ENCODE peak calls at places on chromosome 11, in six cellular contexts. Q is T-cell, B is A549, D is iris pigment epithelial cell, C is cardiac fibroblast, H is HEK293T. Y is an unnamed sample.

GRCh38 chr11:43913829-43914380 is 28.5 kb upstream of the C11orf96 start:
- DNase-seq in Q (no peak), B (no peak), D (no peak), C (no peak), H (no peak), Y (no peak)

GRCh38 chr11:112290462-112290894 is 29.8 kb upstream of the PLET1 start:
- DNase-seq in Q (no peak), B (no peak), D (no peak), C (no peak), H (no peak), Y (no peak)

GRCh38 chr11:42077794-42078193 is 618.3 kb upstream of the LRRC4C start:
- DNase-seq in Q (no peak), B (no peak), D (no peak), C (no peak), H (no peak), Y (no peak)

GRCh38 chr11:86230196-86230813 is 14.2 kb upstream of the EED start:
- DNase-seq in Q (no peak), B (no peak), D (no peak), C (no peak), H (no peak), Y (no peak)

GRCh38 chr11:111225871-111226270 is 19.7 kb upstream of the POU2AF2 start:
- DNase-seq in Q (no peak), B (no peak), D (no peak), C (no peak), H (no peak), Y (no peak)

GRCh38 chr11:66317766-66318575 is 1.1 kb upstream of the CD248 start:
- DNase-seq in Q (peak; percentile 90), B (no peak), D (peak; percentile 94), C (peak; percentile 95), H (no peak), Y (peak; percentile 97)

GRCh38 chr11:112886707-112887370 is 74.4 kb upstream of the NCAM1 start:
- DNase-seq in Q (no peak), B (no peak), D (peak; percentile 54), C (peak; percentile 19), H (no peak), Y (no peak)

GRCh38 chr11:130314184-130314748 is 451 bp downstream of the ZBTB44 start:
- DNase-seq in Q (peak; percentile 48), B (peak; percentile 29), D (peak; percentile 38), C (peak; percentile 57), H (peak; percentile 66), Y (peak; percentile 7)

GRCh38 chr11:77819921-77820564 is 479 bp downstream of the RSF1 start:
- DNase-seq in Q (no peak), B (peak; percentile 39), D (peak; percentile 40), C (peak; percentile 33), H (peak; percentile 40), Y (peak; percentile 14)

GRCh38 chr11:57279131-57279530 is 42.1 kb upstream of the APLNR start:
- DNase-seq in Q (no peak), B (no peak), D (peak; percentile 74), C (peak; percentile 74), H (no peak), Y (peak; percentile 68)

GRCh38 chr11:125679397-125679796 is 1.2 kb downstream of the ACRV1 start:
- DNase-seq in Q (no peak), B (no peak), D (no peak), C (peak; percentile 3), H (no peak), Y (peak; percentile 5)

GRCh38 chr11:106446961-106447360 is 369.5 kb downstream of the AASDHPPT start:
- DNase-seq in Q (no peak), B (no peak), D (no peak), C (no peak), H (no peak), Y (no peak)

GRCh38 chr11:129701706-129702105 is 113.9 kb upstream of the TMEM45B start:
- DNase-seq in Q (no peak), B (no peak), D (no peak), C (no peak), H (no peak), Y (no peak)

GRCh38 chr11:83827940-83828554 is 541.9 kb upstream of the CCDC90B start:
- DNase-seq in Q (no peak), B (peak; percentile 15), D (peak; percentile 45), C (peak; percentile 53), H (peak; percentile 30), Y (peak; percentile 57)

GRCh38 chr11:76248210-76248609 is 41.9 kb upstream of the WNT11 start:
- DNase-seq in Q (no peak), B (peak; percentile 52), D (peak; percentile 12), C (no peak), H (peak; percentile 30), Y (peak; percentile 33)

GRCh38 chr11:1501421-1502167 is 15.0 kb upstream of the MOB2 start:
- DNase-seq in Q (no peak), B (no peak), D (no peak), C (no peak), H (no peak), Y (no peak)

GRCh38 chr11:70473873-70474690 is 75.8 kb downstream of the CTTN start:
- DNase-seq in Q (no peak), B (no peak), D (no peak), C (no peak), H (no peak), Y (no peak)

GRCh38 chr11:128692750-128693578 is 908 bp upstream of the FLI1 start:
- DNase-seq in Q (no peak), B (no peak), D (peak; percentile 68), C (peak; percentile 73), H (no peak), Y (peak; percentile 27)

GRCh38 chr11:3865388-3866193 is 10.1 kb downstream of the STIM1 start:
- DNase-seq in Q (no peak), B (no peak), D (peak; percentile 73), C (peak; percentile 78), H (no peak), Y (peak; percentile 55)

GRCh38 chr11:48006301-48006992 is 26.1 kb downstream of the PTPRJ start:
- DNase-seq in Q (no peak), B (no peak), D (peak; percentile 79), C (peak; percentile 71), H (no peak), Y (peak; percentile 86)

GRCh38 chr11:65500262-65501004 is 1.6 kb downstream of the MALAT1 start:
- DNase-seq in Q (no peak), B (no peak), D (peak; percentile 46), C (peak; percentile 80), H (no peak), Y (peak; percentile 54)

GRCh38 chr11:111378773-111379499 is at the start of gene POU2AF1:
- DNase-seq in Q (peak; percentile 73), B (no peak), D (peak; percentile 13), C (peak; percentile 8), H (no peak), Y (peak; percentile 79)

GRCh38 chr11:13465909-13466371 is 2.9 kb upstream of the BTBD10 start:
- DNase-seq in Q (no peak), B (peak; percentile 62), D (peak; percentile 48), C (peak; percentile 68), H (peak; percentile 39), Y (peak; percentile 61)

GRCh38 chr11:18699848-18700261 is 1.3 kb downstream of the TMEM86A start:
- DNase-seq in Q (no peak), B (no peak), D (no peak), C (no peak), H (no peak), Y (no peak)

GRCh38 chr11:16099501-16099900 is 256.8 kb downstream of the SOX6 start:
- DNase-seq in Q (no peak), B (no peak), D (no peak), C (no peak), H (no peak), Y (no peak)

GRCh38 chr11:116517077-116517476 is 255.7 kb downstream of the BUD13 start:
- DNase-seq in Q (no peak), B (no peak), D (no peak), C (no peak), H (no peak), Y (no peak)

GRCh38 chr11:34618406-34618805 is 2.5 kb upstream of the EHF start:
- DNase-seq in Q (no peak), B (no peak), D (no peak), C (no peak), H (no peak), Y (no peak)

GRCh38 chr11:58691675-58692074 is 40.1 kb downstream of the GLYAT start:
- DNase-seq in Q (no peak), B (no peak), D (no peak), C (no peak), H (no peak), Y (no peak)

GRCh38 chr11:134609361-134610115 is 197.5 kb upstream of the B3GAT1 start:
- DNase-seq in Q (no peak), B (no peak), D (no peak), C (no peak), H (no peak), Y (no peak)

GRCh38 chr11:119791701-119792151 is 62.7 kb upstream of the NECTIN1 start:
- DNase-seq in Q (no peak), B (no peak), D (peak; percentile 67), C (peak; percentile 48), H (peak; percentile 22), Y (peak; percentile 84)

GRCh38 chr11:115267228-115267627 is 237.0 kb downstream of the CADM1 start:
- DNase-seq in Q (no peak), B (no peak), D (no peak), C (no peak), H (no peak), Y (no peak)

GRCh38 chr11:83438438-83438837 is 152.3 kb upstream of the CCDC90B start:
- DNase-seq in Q (no peak), B (no peak), D (no peak), C (no peak), H (no peak), Y (no peak)

GRCh38 chr11:1350086-1350725 is 39.5 kb upstream of the BRSK2 start:
- DNase-seq in Q (no peak), B (no peak), D (no peak), C (no peak), H (no peak), Y (no peak)

GRCh38 chr11:2440646-2441045 is 3.7 kb downstream of the TRPM5 start:
- DNase-seq in Q (no peak), B (no peak), D (no peak), C (no peak), H (no peak), Y (no peak)

GRCh38 chr11:96161271-96162089 is 181.5 kb downstream of the MAML2 start:
- DNase-seq in Q (no peak), B (no peak), D (peak; percentile 66), C (peak; percentile 61), H (no peak), Y (peak; percentile 68)

GRCh38 chr11:123206671-123207421 is 11.8 kb upstream of the CLMP start:
- DNase-seq in Q (no peak), B (no peak), D (no peak), C (no peak), H (no peak), Y (peak; percentile 64)

GRCh38 chr11:32259641-32260081 is 168.8 kb downstream of the RCN1 start:
- DNase-seq in Q (no peak), B (no peak), D (peak; percentile 90), C (peak; percentile 92), H (no peak), Y (peak; percentile 7)

Y was measured in fibroblast of mammary gland.